ENCODE peak calls at places on chromosomes 7 and 10, in four cellular contexts. D is hypothalamus, N is RWPE1, Q is foreskin melanocyte. J is an unnamed sample.

GRCh38 chr10:126094537-126094936 is 198.2 kb downstream of the FANK1 start:
- DNase-seq in Q (no peak), D (no peak), N (no peak), J (no peak)

GRCh38 chr7:100964630-100965029 is 4.7 kb upstream of the MUC12 start:
- DNase-seq in D (no peak), Q (no peak), N (no peak), J (no peak)

GRCh38 chr7:39044489-39044888 is 66.8 kb downstream of the POU6F2 start:
- DNase-seq in N (no peak), Q (no peak), D (no peak), J (no peak)

GRCh38 chr10:26296351-26296750 is 79.8 kb downstream of the GAD2 start:
- DNase-seq in Q (no peak), D (no peak), N (no peak), J (no peak)

GRCh38 chr7:138097064-138097741 is 20.9 kb downstream of the AKR1D1 start:
- DNase-seq in D (no peak), N (no peak), Q (no peak), J (no peak)

GRCh38 chr10:99364125-99364524 is 35.0 kb downstream of the CNNM1 start:
- DNase-seq in D (no peak), Q (no peak), N (no peak), J (no peak)

GRCh38 chr10:95280637-95281036 is 10.2 kb downstream of the PDLIM1 start:
- DNase-seq in Q (no peak), N (no peak), D (no peak), J (no peak)

GRCh38 chr7:137954614-137955013 is 47.3 kb downstream of the CREB3L2 start:
- DNase-seq in N (no peak), Q (no peak), D (no peak), J (no peak)

GRCh38 chr10:77504196-77504869 is 133.3 kb downstream of the KCNMA1 start:
- DNase-seq in Q (no peak), D (no peak), N (no peak), J (no peak)

GRCh38 chr10:19713800-19714525 is 102.3 kb upstream of the PLXDC2 start:
- DNase-seq in D (no peak), N (no peak), Q (peak), J (no peak)

GRCh38 chr10:119849031-119849789 is 23.4 kb downstream of the MCMBP start:
- DNase-seq in D (no peak), N (peak), Q (no peak), J (no peak)

GRCh38 chr7:107461938-107462533 is 7.8 kb upstream of the GPR22 start:
- DNase-seq in Q (no peak), N (no peak), D (no peak), J (no peak)

GRCh38 chr10:67803588-67804394 is 34.2 kb downstream of the DNAJC12 start:
- DNase-seq in N (no peak), Q (no peak), D (no peak), J (no peak)

GRCh38 chr7:122746948-122747347 is 44.2 kb upstream of the RNF148 start:
- DNase-seq in N (no peak), Q (no peak), D (no peak), J (no peak)

GRCh38 chr10:5633166-5633565 is 33.2 kb downstream of the ASB13 start:
- DNase-seq in Q (peak), N (no peak), D (no peak), J (no peak)

GRCh38 chr7:151386301-151387160 is 23.3 kb downstream of the WDR86 start:
- DNase-seq in N (no peak), Q (no peak), D (no peak), J (no peak)

GRCh38 chr10:43214071-43214955 is 52.6 kb downstream of the RASGEF1A start:
- DNase-seq in Q (no peak), N (peak), D (no peak), J (no peak)

GRCh38 chr10:116796910-116797513 is 52.3 kb upstream of the ENO4 start:
- DNase-seq in Q (peak), D (peak), N (peak), J (peak)